ENCODE peak calls at places on chromosomes 5 and 9, in seven cellular contexts. L, R, P, Y, B, M and U are unnamed samples.

GRCh38 chr5:25568989-25569625 is 924.3 kb upstream of the CDH10 start:
- DNase-seq in L (no peak), R (no peak), P (no peak), Y (no peak), B (no peak), M (no peak), U (peak; percentile 3)

GRCh38 chr5:88702328-88702727 is 180.7 kb downstream of the MEF2C start:
- DNase-seq in L (no peak), R (no peak), P (no peak), Y (no peak), B (no peak), M (no peak), U (no peak)

GRCh38 chr9:19232830-19233194 is 2.3 kb downstream of the DENND4C start:
- DNase-seq in L (no peak), R (no peak), P (peak; percentile 15), Y (no peak), B (no peak), M (no peak), U (peak; percentile 30)

GRCh38 chr9:35908484-35909125 is 685 bp upstream of the SPAAR start:
- DNase-seq in L (no peak), R (no peak), P (no peak), Y (peak; percentile 59), B (no peak), M (no peak), U (no peak)

GRCh38 chr9:129875181-129875611 is 39.9 kb downstream of the USP20 start:
- DNase-seq in L (no peak), R (no peak), P (no peak), Y (no peak), B (no peak), M (no peak), U (no peak)

GRCh38 chr5:77935516-77936364 is 159.6 kb upstream of the TBCA start:
- DNase-seq in L (no peak), R (no peak), P (no peak), Y (no peak), B (no peak), M (no peak), U (peak; percentile 14)

GRCh38 chr9:27939186-27939585 is 365.9 kb upstream of the C9orf72 start:
- DNase-seq in L (no peak), R (no peak), P (no peak), Y (no peak), B (no peak), M (no peak), U (no peak)

GRCh38 chr9:135344523-135344901 is 135.1 kb upstream of the PPP1R26 start:
- DNase-seq in L (no peak), R (no peak), P (no peak), Y (no peak), B (no peak), M (no peak), U (no peak)

GRCh38 chr9:74610523-74611061 is 113.5 kb downstream of the RORB start:
- DNase-seq in L (no peak), R (no peak), P (no peak), Y (no peak), B (no peak), M (no peak), U (no peak)

GRCh38 chr5:77985247-77985646 is 209.1 kb upstream of the TBCA start:
- DNase-seq in L (no peak), R (no peak), P (no peak), Y (no peak), B (no peak), M (no peak), U (no peak)

GRCh38 chr9:4801156-4801555 is 8.4 kb downstream of the RCL1 start:
- DNase-seq in L (no peak), R (no peak), P (no peak), Y (no peak), B (no peak), M (no peak), U (no peak)

GRCh38 chr9:19199012-19199411 is 31.5 kb upstream of the DENND4C start:
- DNase-seq in L (no peak), R (no peak), P (no peak), Y (no peak), B (no peak), M (no peak), U (no peak)

GRCh38 chr5:53123702-53124101 is 14.1 kb upstream of the MOCS2 start:
- DNase-seq in L (no peak), R (no peak), P (no peak), Y (no peak), B (no peak), M (no peak), U (no peak)

DNA sequence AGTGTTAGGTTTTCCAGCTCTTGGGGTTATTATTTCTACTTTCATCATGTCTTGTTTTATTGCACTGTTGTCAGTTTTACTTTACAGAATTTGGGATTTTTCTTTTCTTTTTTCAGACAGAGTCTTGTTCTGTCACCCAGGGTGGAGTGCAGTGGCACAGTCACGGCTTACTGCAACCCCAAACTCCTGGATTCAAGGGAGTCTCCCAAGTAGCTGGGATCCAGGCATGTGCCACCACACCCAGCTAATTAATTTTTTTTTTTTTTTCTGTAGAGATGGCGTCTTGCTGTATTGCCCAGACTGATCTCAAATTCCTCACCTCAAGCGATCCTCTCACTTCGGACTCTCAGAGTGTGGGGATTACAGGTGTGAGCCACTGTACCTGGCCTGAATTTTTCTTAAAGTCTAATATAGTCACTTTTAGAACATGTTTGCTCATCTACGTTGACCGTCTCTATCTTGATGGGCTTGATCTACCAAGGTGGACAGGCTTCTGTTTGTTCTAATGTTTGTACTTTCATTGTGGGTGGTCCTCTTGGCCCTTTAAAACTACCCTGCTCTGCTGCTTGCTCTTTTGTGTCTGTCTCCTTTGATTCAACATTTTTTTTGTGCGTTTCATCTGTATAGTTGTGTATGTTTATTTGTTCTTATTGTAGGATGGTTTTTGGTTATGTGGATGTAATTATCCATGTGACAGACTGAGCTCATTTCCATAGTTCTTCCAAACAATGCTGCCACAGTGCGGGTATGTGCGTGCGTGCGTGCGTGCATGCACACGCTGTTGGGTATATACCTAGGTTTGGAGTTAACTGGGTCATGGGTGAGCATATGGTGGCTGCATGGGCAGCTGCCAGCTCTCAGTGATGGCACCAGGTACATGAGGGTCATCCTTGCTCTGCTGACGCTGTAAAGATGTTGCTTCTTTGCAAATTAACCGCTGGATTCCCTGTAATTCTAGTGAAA is 18.1 kb downstream of the PRRC2B start:
- DNase-seq in L (no peak), R (no peak), P (no peak), Y (no peak), B (no peak), M (no peak), U (no peak)
- H3K27ac ChIP-seq in L (no peak overlapping the region), R (no peak overlapping the region), P (peak overlapping the region; percentile 5), Y (peak overlapping the region; percentile 22), B (no peak overlapping the region), M (no peak overlapping the region), U (no peak overlapping the region)

DNA sequence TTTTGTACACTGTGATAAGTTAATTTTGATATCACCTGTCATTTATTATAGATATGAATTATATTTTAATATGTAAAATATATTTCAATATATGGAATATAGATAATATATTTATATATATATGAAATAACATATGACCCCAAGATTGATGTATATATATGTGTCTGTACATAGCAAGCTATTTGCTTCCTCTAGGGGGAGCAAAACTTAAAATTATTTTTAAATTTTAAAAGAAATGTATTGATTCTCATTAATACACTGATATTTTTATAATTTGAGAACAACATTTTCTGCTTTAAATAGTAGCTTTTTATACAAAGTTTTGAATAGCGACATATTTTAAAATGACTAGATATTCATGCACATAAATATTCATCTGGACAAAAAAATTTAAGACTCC is 272.0 kb downstream of the DMRTA1 start:
- DNase-seq in L (no peak), R (no peak), P (no peak), Y (no peak), B (no peak), M (no peak), U (no peak)
- TF ChIP-seq CTCF in L (no peak), R (no peak), P (peak; percentile 25), Y (no peak), B (no peak), M (no peak), U (peak; percentile 74)

DNA sequence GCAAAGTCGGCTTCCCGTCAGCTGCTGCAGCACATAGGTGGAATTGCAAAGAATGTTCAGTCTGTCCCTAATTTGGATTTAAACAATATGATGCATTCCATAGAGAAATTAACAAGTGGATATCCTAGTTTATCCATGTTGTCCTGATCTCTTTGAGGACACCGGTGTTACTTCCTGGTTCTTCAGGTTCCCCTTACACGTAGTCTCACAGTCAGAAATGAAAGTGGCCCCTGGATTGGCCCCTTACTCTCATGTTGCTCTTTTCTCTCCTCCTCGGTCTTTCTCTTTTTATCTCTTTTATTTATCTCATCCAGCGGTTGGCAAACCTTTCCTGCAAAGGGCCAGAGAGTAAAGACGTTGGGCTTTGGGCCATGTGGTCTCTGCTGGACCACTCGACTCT is 265.1 kb downstream of the GAS1 start:
- DNase-seq in L (no peak), R (no peak), P (no peak), Y (no peak), B (no peak), M (no peak), U (no peak)
- H3K4me3 ChIP-seq in L (no peak overlapping the region), R (no peak overlapping the region), P (no peak overlapping the region), Y (no peak overlapping the region), B (no peak overlapping the region), M (no peak overlapping the region), U (no peak overlapping the region)

GRCh38 chr9:15304620-15305019 is 2.4 kb downstream of the TTC39B start:
- DNase-seq in L (no peak), R (no peak), P (no peak), Y (no peak), B (no peak), M (no peak), U (no peak)
- H3K27ac ChIP-seq in L (no peak overlapping the region), R (no peak overlapping the region), P (no peak overlapping the region), Y (no peak overlapping the region), B (no peak overlapping the region), M (no peak overlapping the region), U (no peak overlapping the region)